ENCODE peak calls at places on chromosomes 6 and 20, in ten cellular contexts. J is stomach; Z is breast epithelium; W is CD4-positive, alpha-beta T cell; K is heart right ventricle; O is dorsolateral prefrontal cortex; Q is WERI-Rb-1; Y is left lung; C is Peyer's patch; U is prostate gland. V is an unnamed sample.
A peak's percentile ranks its signal among the peaks of the same experiment; 100 is the strongest.

GRCh38 chr20:17663040-17663399 is 19.0 kb downstream of the RRBP1 start:
- DNase-seq in J (no peak), Z (no peak), W (no peak), K (no peak), O (no peak), Q (no peak), Y (no peak), C (no peak), U (no peak), V (no peak)

GRCh38 chr6:166553563-166554271 is 32.8 kb downstream of the RAMACL start:
- DNase-seq in J (no peak), Z (no peak), W (no peak), K (peak; percentile 59), O (no peak), Q (no peak), Y (no peak), C (no peak), U (no peak), V (no peak)

GRCh38 chr20:12030470-12030869 is 112.8 kb downstream of the BTBD3 start:
- DNase-seq in J (no peak), Z (no peak), W (no peak), K (no peak), O (no peak), Q (no peak), Y (no peak), C (no peak), U (peak; percentile 48), V (no peak)

GRCh38 chr6:34630040-34630439 is 66.5 kb downstream of the ILRUN start:
- DNase-seq in J (no peak), Z (no peak), W (no peak), K (no peak), O (no peak), Q (no peak), Y (no peak), C (no peak), U (no peak), V (no peak)

GRCh38 chr6:71072508-71072907 is 115.6 kb upstream of the B3GAT2 start:
- DNase-seq in J (no peak), Z (no peak), W (no peak), K (no peak), O (no peak), Q (no peak), Y (no peak), C (no peak), U (no peak), V (no peak)

GRCh38 chr20:56414842-56415765 is 3.0 kb downstream of the CASS4 start:
- DNase-seq in J (no peak), Z (no peak), W (no peak), K (no peak), O (no peak), Q (no peak), Y (no peak), C (no peak), U (no peak), V (no peak)

GRCh38 chr20:36644713-36645109 is 1.3 kb downstream of the SLA2 start:
- DNase-seq in J (no peak), Z (no peak), W (no peak), K (no peak), O (no peak), Q (no peak), Y (no peak), C (no peak), U (no peak), V (no peak)

GRCh38 chr6:147248859-147249258 is 44.6 kb downstream of the STXBP5 start:
- DNase-seq in J (no peak), Z (no peak), W (no peak), K (no peak), O (no peak), Q (no peak), Y (no peak), C (no peak), U (no peak), V (no peak)

DNA sequence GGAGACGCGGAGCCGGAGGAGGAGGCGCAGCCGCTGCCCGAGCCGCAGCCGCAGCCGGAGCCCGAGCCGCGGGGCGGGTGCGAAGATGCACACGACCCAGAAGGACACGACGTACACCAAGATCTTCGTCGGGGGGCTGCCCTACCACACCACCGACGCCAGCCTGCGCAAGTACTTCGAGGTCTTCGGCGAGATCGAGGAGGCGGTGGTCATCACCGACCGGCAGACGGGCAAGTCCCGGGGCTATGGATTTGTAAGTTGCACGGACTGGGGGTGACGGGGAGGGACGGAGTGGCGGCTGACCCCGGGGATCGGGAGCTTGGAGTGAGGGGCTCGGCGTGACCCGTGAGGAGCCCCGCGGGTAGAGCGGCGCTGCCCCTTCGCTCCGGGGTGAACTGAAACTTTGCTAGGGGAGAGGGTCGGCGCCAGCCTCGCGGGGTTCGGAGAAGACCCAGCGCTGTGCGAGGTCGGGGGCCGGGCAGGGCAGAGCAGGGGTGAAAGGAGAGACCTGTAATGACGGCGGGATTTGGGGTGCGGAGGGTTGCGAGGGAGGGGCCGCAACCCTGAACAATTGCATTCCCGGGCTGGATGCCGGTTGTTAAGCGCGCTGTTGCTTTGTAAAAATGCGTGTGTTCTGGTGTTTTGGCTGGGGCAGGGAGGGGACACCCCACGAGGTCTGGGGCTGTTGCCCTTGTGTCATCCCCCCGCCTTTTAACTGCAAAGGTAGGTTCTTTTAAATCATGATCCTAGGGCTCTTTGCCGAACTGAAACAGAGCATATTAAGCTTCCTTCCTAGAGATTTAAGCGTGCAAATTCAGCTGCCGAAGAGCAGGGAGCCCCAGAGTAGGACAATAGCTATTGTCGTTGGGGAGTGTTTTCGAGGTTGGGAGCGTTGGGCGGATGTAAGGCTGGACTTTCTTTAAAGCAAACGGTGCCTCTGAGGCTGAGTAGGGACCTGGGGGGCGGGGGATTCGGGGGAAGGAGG is 628 bp downstream of the RBM24 start:
- DNase-seq in J (no peak), Z (no peak), W (no peak), K (peak; percentile 16), O (no peak), Q (peak; percentile 33), Y (no peak), C (no peak), U (no peak), V (peak; percentile 11)
- TF ChIP-seq CTCF in J (no peak), Z (no peak), W (no peak), K (no peak), O (no peak), Q (no peak), Y (no peak), C (no peak), U (no peak), V (no peak)

GRCh38 chr20:16399801-16400200 is 173.4 kb downstream of the KIF16B start:
- DNase-seq in J (no peak), Z (no peak), W (no peak), K (no peak), O (no peak), Q (no peak), Y (no peak), C (no peak), U (no peak), V (no peak)

GRCh38 chr20:16394784-16395183 is 178.5 kb downstream of the KIF16B start:
- DNase-seq in J (no peak), Z (no peak), W (no peak), K (no peak), O (no peak), Q (no peak), Y (no peak), C (no peak), U (no peak), V (no peak)

GRCh38 chr20:16395366-16395765 is 177.9 kb downstream of the KIF16B start:
- DNase-seq in J (no peak), Z (no peak), W (no peak), K (no peak), O (no peak), Q (no peak), Y (no peak), C (no peak), U (no peak), V (no peak)

GRCh38 chr20:16400249-16400648 is 173.0 kb downstream of the KIF16B start:
- DNase-seq in J (no peak), Z (no peak), W (no peak), K (no peak), O (no peak), Q (no peak), Y (no peak), C (no peak), U (no peak), V (no peak)

GRCh38 chr20:16397053-16397452 is 176.2 kb downstream of the KIF16B start:
- DNase-seq in J (no peak), Z (peak; percentile 58), W (no peak), K (peak; percentile 74), O (peak; percentile 79), Q (no peak), Y (no peak), C (no peak), U (peak; percentile 15), V (peak; percentile 29)
- H3K27ac ChIP-seq in J (no peak overlapping the region), Z (no peak overlapping the region), W (no peak overlapping the region), K (no peak overlapping the region), O (no peak overlapping the region), Q (no peak overlapping the region), Y (no peak overlapping the region), C (no peak overlapping the region), U (no peak overlapping the region), V (no peak overlapping the region)

DNA sequence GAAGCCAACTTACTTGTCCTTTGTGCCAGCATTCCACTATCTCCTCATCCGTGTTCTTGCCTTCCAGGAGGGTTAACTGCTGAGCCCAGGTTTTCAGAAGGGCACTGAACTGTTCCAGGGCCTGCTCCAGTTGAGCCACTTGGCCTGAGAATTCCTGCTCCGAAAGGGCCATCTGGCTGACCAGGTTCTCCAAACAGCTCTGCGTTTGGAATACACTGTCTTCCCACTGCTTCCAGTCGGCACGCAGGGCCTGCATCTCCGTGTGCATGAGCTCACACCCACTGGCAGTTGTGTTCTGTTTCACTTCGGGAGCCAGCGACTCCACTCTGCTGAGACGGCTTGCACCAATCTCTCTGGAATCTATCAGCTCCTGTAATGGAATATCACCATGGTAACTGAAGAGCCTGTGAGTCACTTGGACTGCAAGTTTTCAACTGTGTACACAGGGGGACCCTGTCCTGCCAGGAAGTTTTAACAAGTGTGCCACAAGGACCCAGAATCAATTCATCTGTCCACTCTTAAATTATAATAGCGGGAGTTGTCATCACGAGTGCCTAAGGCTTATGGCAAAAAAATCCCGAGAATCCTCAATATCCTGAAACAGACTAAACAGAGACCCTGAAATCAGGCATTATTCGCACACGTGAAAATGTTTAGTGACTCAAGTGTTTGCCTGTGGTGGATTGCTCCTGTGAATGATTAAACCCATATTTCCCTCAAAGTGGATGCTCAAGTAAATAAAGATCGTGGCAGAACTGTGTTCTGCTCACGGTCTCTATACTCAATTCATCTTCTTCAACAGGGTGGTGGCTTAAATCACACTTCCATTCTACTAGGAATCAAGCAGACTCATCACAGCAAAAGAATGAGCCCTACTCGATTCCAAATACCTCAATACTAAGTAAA is 255.9 kb downstream of the SYNE1 start:
- DNase-seq in J (peak; percentile 41), Z (peak; percentile 55), W (no peak), K (peak; percentile 86), O (peak; percentile 68), Q (peak; percentile 38), Y (no peak), C (peak; percentile 22), U (peak; percentile 10), V (peak; percentile 82)
- TF ChIP-seq CTCF in J (no peak), Z (no peak), W (no peak), K (no peak), O (no peak), Q (no peak), Y (no peak), C (no peak), U (no peak), V (no peak)

GRCh38 chr6:164377348-164377747 is 932.1 kb downstream of the C6orf118 start:
- DNase-seq in J (no peak), Z (no peak), W (no peak), K (no peak), O (no peak), Q (no peak), Y (no peak), C (no peak), U (no peak), V (no peak)

GRCh38 chr6:164379786-164380185 is 929.6 kb downstream of the C6orf118 start:
- DNase-seq in J (no peak), Z (no peak), W (no peak), K (no peak), O (no peak), Q (no peak), Y (no peak), C (no peak), U (no peak), V (no peak)

DNA sequence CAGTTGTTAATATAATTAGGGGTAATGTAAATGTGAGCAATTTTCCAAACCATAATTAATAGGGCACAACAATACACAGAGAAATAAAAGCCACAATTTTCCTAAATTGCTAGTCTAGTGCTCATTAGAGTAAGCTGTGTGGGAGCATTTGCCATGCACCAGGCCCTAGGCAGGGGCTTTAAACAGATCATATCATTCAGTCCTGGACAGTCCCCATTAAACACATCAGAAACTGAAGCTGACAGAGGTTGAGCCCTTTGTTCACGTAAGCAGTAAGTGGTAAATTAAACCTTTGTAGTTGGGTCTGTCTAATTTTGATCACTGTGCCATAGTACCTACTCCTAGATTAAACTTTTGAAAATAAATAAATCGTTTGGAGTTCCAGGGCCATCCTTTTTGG is 931.1 kb downstream of the C6orf118 start:
- DNase-seq in J (no peak), Z (no peak), W (no peak), K (no peak), O (no peak), Q (no peak), Y (no peak), C (no peak), U (no peak), V (no peak)
- H3K27ac ChIP-seq in J (no peak overlapping the region), Z (no peak overlapping the region), W (no peak overlapping the region), K (no peak overlapping the region), O (no peak overlapping the region), Q (no peak overlapping the region), Y (no peak overlapping the region), C (no peak overlapping the region), U (no peak overlapping the region), V (no peak overlapping the region)